ENCODE peak calls at places on chromosome 1, in six cellular contexts. One of them, this sample, is unnamed.

GRCh38 chr1:108082741-108083562 is 117.2 kb downstream of the SLC25A24 start:
- DNase-seq in SK-N-SH: no peak
- DNase-seq in GM12878: no peak
- DNase-seq in K562: no peak
- DNase-seq in HepG2: no peak
- DNase-seq in HL-60: no peak
- DNase-seq in this sample: no peak

GRCh38 chr1:181152892-181153633 is 64.6 kb downstream of the IER5 start:
- DNase-seq in K562: peak
- DNase-seq in HL-60: peak
- DNase-seq in GM12878: no peak
- DNase-seq in HepG2: no peak
- DNase-seq in SK-N-SH: peak
- DNase-seq in this sample: no peak

GRCh38 chr1:67683306-67683705 is 1.7 kb upstream of the GADD45A start:
- DNase-seq in K562: no peak
- DNase-seq in HepG2: no peak
- DNase-seq in GM12878: no peak
- DNase-seq in SK-N-SH: no peak
- DNase-seq in HL-60: no peak
- DNase-seq in this sample: no peak

GRCh38 chr1:194279975-194280374 is 1093.6 kb upstream of the B3GALT2 start:
- DNase-seq in SK-N-SH: no peak
- DNase-seq in HepG2: no peak
- DNase-seq in K562: no peak
- DNase-seq in HL-60: no peak
- DNase-seq in GM12878: no peak
- DNase-seq in this sample: no peak

GRCh38 chr1:116579253-116579875 is 8.5 kb upstream of the CD58 start:
- DNase-seq in K562: no peak
- DNase-seq in HepG2: no peak
- DNase-seq in SK-N-SH: no peak
- DNase-seq in GM12878: no peak
- DNase-seq in HL-60: no peak
- DNase-seq in this sample: no peak

GRCh38 chr1:16083486-16083885 is 10.0 kb upstream of the FAM131C start:
- DNase-seq in K562: no peak
- DNase-seq in SK-N-SH: no peak
- DNase-seq in GM12878: no peak
- DNase-seq in HepG2: no peak
- DNase-seq in HL-60: no peak
- DNase-seq in this sample: no peak

GRCh38 chr1:240653030-240653429 is 41.1 kb upstream of the GREM2 start:
- DNase-seq in HL-60: no peak
- DNase-seq in SK-N-SH: no peak
- DNase-seq in K562: no peak
- DNase-seq in HepG2: no peak
- DNase-seq in GM12878: no peak
- DNase-seq in this sample: no peak

GRCh38 chr1:77026640-77027039 is 159.4 kb downstream of the ST6GALNAC5 start:
- DNase-seq in GM12878: no peak
- DNase-seq in SK-N-SH: no peak
- DNase-seq in HepG2: no peak
- DNase-seq in K562: no peak
- DNase-seq in HL-60: no peak
- DNase-seq in this sample: no peak

GRCh38 chr1:201344206-201345080 is 33.0 kb downstream of the TNNT2 start:
- DNase-seq in HepG2: no peak
- DNase-seq in K562: no peak
- DNase-seq in GM12878: no peak
- DNase-seq in HL-60: no peak
- DNase-seq in SK-N-SH: no peak
- DNase-seq in this sample: no peak

GRCh38 chr1:86754265-86754974 is 50.0 kb downstream of the SH3GLB1 start:
- DNase-seq in SK-N-SH: no peak
- DNase-seq in HL-60: no peak
- DNase-seq in GM12878: no peak
- DNase-seq in K562: no peak
- DNase-seq in HepG2: no peak
- DNase-seq in this sample: no peak

GRCh38 chr1:9910080-9910424 is at the start of gene CTNNBIP1:
- DNase-seq in K562: no peak
- DNase-seq in GM12878: no peak
- DNase-seq in HL-60: no peak
- DNase-seq in SK-N-SH: no peak
- DNase-seq in HepG2: no peak
- DNase-seq in this sample: no peak

GRCh38 chr1:155645024-155645423 is 35.0 kb downstream of the MSTO1 start:
- DNase-seq in HepG2: no peak
- DNase-seq in GM12878: no peak
- DNase-seq in HL-60: no peak
- DNase-seq in K562: no peak
- DNase-seq in SK-N-SH: no peak
- DNase-seq in this sample: no peak

GRCh38 chr1:155226910-155227260 is 18.4 kb downstream of the MTX1 start:
- DNase-seq in HL-60: no peak
- DNase-seq in SK-N-SH: peak
- DNase-seq in HepG2: peak
- DNase-seq in K562: peak
- DNase-seq in GM12878: no peak
- DNase-seq in this sample: peak

GRCh38 chr1:7572654-7573152 is 198.4 kb upstream of the VAMP3 start:
- DNase-seq in HL-60: no peak
- DNase-seq in GM12878: no peak
- DNase-seq in K562: peak
- DNase-seq in SK-N-SH: peak
- DNase-seq in HepG2: no peak
- DNase-seq in this sample: no peak

GRCh38 chr1:177033628-177034027 is 130.9 kb downstream of the ASTN1 start:
- DNase-seq in HepG2: no peak
- DNase-seq in K562: no peak
- DNase-seq in HL-60: no peak
- DNase-seq in SK-N-SH: no peak
- DNase-seq in GM12878: no peak
- DNase-seq in this sample: no peak

GRCh38 chr1:184919892-184920291 is 54.4 kb downstream of the NIBAN1 start:
- DNase-seq in SK-N-SH: no peak
- DNase-seq in GM12878: no peak
- DNase-seq in HL-60: no peak
- DNase-seq in HepG2: no peak
- DNase-seq in K562: no peak
- DNase-seq in this sample: no peak

GRCh38 chr1:184912392-184912791 is 61.9 kb downstream of the NIBAN1 start:
- DNase-seq in K562: no peak
- DNase-seq in HL-60: no peak
- DNase-seq in SK-N-SH: no peak
- DNase-seq in HepG2: no peak
- DNase-seq in GM12878: no peak
- DNase-seq in this sample: no peak

GRCh38 chr1:184911830-184912229 is 62.5 kb downstream of the NIBAN1 start:
- DNase-seq in HepG2: no peak
- DNase-seq in SK-N-SH: no peak
- DNase-seq in GM12878: no peak
- DNase-seq in K562: no peak
- DNase-seq in HL-60: no peak
- DNase-seq in this sample: no peak

GRCh38 chr1:184914149-184914548 is 60.2 kb downstream of the NIBAN1 start:
- DNase-seq in SK-N-SH: no peak
- DNase-seq in K562: no peak
- DNase-seq in HL-60: no peak
- DNase-seq in GM12878: no peak
- DNase-seq in HepG2: no peak
- DNase-seq in this sample: no peak

GRCh38 chr1:184915463-184916080 is 58.7 kb downstream of the NIBAN1 start:
- DNase-seq in K562: no peak
- DNase-seq in GM12878: no peak
- DNase-seq in SK-N-SH: no peak
- DNase-seq in HL-60: no peak
- DNase-seq in HepG2: no peak
- DNase-seq in this sample: no peak
- TF ChIP-seq GABPA in K562: no peak
- TF ChIP-seq GABPA in GM12878: no peak
- TF ChIP-seq GABPA in SK-N-SH: no peak
- TF ChIP-seq GABPA in HL-60: no peak
- TF ChIP-seq GABPA in HepG2: no peak
- TF ChIP-seq GABPA in this sample: no peak

GRCh38 chr1:20634594-20635084 is 1.4 kb downstream of the PINK1 start:
- DNase-seq in HepG2: peak
- DNase-seq in SK-N-SH: peak
- DNase-seq in HL-60: no peak
- DNase-seq in K562: peak
- DNase-seq in GM12878: no peak
- DNase-seq in this sample: no peak
- TF ChIP-seq GABPA in HepG2: no peak
- TF ChIP-seq GABPA in SK-N-SH: no peak
- TF ChIP-seq GABPA in HL-60: no peak
- TF ChIP-seq GABPA in K562: peak
- TF ChIP-seq GABPA in GM12878: no peak
- TF ChIP-seq GABPA in this sample: no peak

GRCh38 chr1:147389532-147390184 is 147.2 kb downstream of the CHD1L start:
- DNase-seq in SK-N-SH: peak
- DNase-seq in HL-60: peak
- DNase-seq in K562: peak
- DNase-seq in HepG2: peak
- DNase-seq in GM12878: no peak
- DNase-seq in this sample: peak
- TF ChIP-seq GABPA in SK-N-SH: no peak
- TF ChIP-seq GABPA in HL-60: no peak
- TF ChIP-seq GABPA in K562: no peak
- TF ChIP-seq GABPA in HepG2: no peak
- TF ChIP-seq GABPA in GM12878: no peak
- TF ChIP-seq GABPA in this sample: no peak

DNA sequence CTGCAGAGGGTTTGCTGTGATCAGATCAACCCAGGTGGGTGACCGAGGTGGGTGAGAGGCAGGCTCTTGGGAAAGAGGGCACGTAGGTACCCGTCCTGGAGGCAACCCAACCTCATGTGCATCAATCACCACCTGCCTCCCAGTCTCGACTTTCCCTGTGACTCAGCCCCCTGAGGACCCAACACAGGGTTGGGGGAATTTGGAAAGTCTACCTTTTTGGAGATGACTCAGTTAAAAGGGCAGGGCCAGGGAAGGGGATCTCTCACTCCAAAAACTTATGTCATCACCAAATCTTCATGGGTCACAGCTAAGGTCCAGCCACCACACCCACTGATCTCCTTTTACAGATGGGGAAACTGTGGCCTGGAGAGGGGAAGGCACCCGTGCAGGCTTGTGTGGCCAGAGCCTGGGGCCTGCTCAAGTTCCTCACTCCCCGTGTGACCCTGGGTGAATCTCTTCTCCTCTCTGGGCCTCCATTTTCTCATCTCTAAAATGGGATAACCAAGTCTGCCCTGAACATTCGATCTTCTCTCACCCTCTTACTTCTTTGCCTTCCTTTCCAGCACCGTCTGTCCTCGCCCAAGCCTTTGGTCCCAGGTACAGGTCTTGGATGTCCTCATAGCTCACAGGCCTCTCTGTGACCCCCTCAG is 34.6 kb upstream of the WNT4 start:
- DNase-seq in HepG2: no peak
- DNase-seq in SK-N-SH: no peak
- DNase-seq in K562: no peak
- DNase-seq in GM12878: peak
- DNase-seq in HL-60: no peak
- DNase-seq in this sample: no peak
- TF ChIP-seq GABPA in HepG2: no peak
- TF ChIP-seq GABPA in SK-N-SH: no peak
- TF ChIP-seq GABPA in K562: no peak
- TF ChIP-seq GABPA in GM12878: no peak
- TF ChIP-seq GABPA in HL-60: no peak
- TF ChIP-seq GABPA in this sample: no peak

DNA sequence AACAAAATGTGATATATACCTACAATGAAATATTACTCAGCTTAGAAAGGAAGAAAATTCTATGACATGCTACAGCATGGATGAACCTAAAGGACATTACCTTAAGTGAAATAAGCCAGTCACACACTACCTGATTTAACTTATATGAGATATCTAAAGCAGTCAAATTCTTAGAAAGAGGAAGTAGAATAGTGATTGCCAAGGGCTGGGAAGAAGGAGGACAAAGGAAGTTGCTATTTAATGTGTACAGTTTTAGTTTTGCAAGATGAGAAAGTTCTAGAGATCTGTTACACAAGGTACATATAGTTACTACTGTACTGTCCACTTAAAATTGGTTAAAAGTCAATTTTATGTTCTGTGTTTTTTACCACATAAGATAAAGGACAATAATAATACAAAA is 87.5 kb upstream of the KCTD3 start:
- DNase-seq in HL-60: peak
- DNase-seq in K562: no peak
- DNase-seq in GM12878: no peak
- DNase-seq in SK-N-SH: no peak
- DNase-seq in HepG2: no peak
- DNase-seq in this sample: no peak
- TF ChIP-seq GABPA in HL-60: no peak
- TF ChIP-seq GABPA in K562: no peak
- TF ChIP-seq GABPA in GM12878: no peak
- TF ChIP-seq GABPA in SK-N-SH: no peak
- TF ChIP-seq GABPA in HepG2: no peak
- TF ChIP-seq GABPA in this sample: no peak

DNA sequence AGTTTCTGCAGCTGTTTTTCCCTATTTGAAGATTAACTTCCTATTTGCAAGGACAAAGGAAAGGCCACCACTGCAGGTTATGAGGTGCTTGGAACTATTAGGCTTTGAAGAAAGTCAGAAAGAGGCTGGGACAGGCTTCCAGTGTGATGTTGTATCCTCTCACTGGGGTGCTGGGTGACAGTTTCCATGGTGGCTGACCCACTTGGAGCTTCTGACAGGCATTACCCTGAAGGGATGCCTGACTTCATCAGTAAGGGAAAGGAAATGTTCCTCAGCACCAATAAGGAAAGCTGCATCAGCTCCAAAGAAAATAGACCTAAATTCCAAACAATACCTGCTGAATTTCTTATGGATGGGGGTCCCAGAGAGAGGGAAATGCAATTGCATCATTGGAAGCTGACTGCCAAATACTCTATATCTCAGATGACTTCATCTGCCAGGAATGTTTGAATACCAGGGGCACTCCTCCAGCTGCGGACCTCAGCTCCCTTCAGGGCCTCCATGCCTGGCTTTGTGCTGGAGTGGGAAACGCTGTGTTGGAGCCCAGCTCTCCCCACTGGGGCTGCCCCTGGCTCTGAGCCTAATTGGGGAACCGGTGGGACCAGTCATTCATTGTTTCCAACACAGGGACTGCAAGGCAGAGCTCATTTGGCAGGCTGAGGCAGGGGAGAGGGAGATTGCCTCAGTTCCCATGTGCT is 76.6 kb downstream of the RGL1 start:
- DNase-seq in HL-60: no peak
- DNase-seq in HepG2: peak
- DNase-seq in GM12878: no peak
- DNase-seq in SK-N-SH: no peak
- DNase-seq in K562: no peak
- DNase-seq in this sample: peak
- TF ChIP-seq GABPA in HL-60: no peak
- TF ChIP-seq GABPA in HepG2: no peak
- TF ChIP-seq GABPA in GM12878: no peak
- TF ChIP-seq GABPA in SK-N-SH: no peak
- TF ChIP-seq GABPA in K562: no peak
- TF ChIP-seq GABPA in this sample: no peak